ENCODE peak calls at places on chromosome 9, in nine cellular contexts. One of them, this sample, is unnamed.

GRCh38 chr9:104944356-104944755 is 16.4 kb upstream of the ABCA1 start:
- DNase-seq in iPS-NIHi11: no peak
- DNase-seq in LoVo: no peak
- DNase-seq in aorta: no peak
- DNase-seq in cardiac fibroblast: no peak
- DNase-seq in Caki2: no peak
- DNase-seq in upper lobe of right lung: no peak
- DNase-seq in foreskin fibroblast: peak; percentile 58
- DNase-seq in NCI-H1105: no peak
- DNase-seq in this sample: no peak

GRCh38 chr9:73199886-73200285 is 48.2 kb downstream of the ANXA1 start:
- DNase-seq in Caki2: peak; percentile 33
- DNase-seq in aorta: no peak
- DNase-seq in NCI-H1105: no peak
- DNase-seq in iPS-NIHi11: peak; percentile 21
- DNase-seq in cardiac fibroblast: peak; percentile 10
- DNase-seq in foreskin fibroblast: peak; percentile 41
- DNase-seq in LoVo: peak; percentile 39
- DNase-seq in upper lobe of right lung: no peak
- DNase-seq in this sample: peak; percentile 71

GRCh38 chr9:129610473-129611301 is 10.2 kb downstream of the C9orf50 start:
- DNase-seq in cardiac fibroblast: peak; percentile 76
- DNase-seq in foreskin fibroblast: peak; percentile 85
- DNase-seq in NCI-H1105: peak; percentile 43
- DNase-seq in iPS-NIHi11: peak; percentile 86
- DNase-seq in LoVo: peak; percentile 70
- DNase-seq in upper lobe of right lung: peak; percentile 88
- DNase-seq in Caki2: peak; percentile 54
- DNase-seq in aorta: peak; percentile 94
- DNase-seq in this sample: no peak

GRCh38 chr9:125387861-125388524 is 126.4 kb downstream of the GAPVD1 start:
- DNase-seq in iPS-NIHi11: no peak
- DNase-seq in Caki2: no peak
- DNase-seq in upper lobe of right lung: no peak
- DNase-seq in LoVo: no peak
- DNase-seq in aorta: peak; percentile 61
- DNase-seq in cardiac fibroblast: no peak
- DNase-seq in foreskin fibroblast: no peak
- DNase-seq in NCI-H1105: no peak
- DNase-seq in this sample: no peak

GRCh38 chr9:110440796-110441195 is 103.1 kb upstream of the TXNDC8 start:
- DNase-seq in LoVo: no peak
- DNase-seq in iPS-NIHi11: no peak
- DNase-seq in foreskin fibroblast: peak; percentile 21
- DNase-seq in aorta: no peak
- DNase-seq in NCI-H1105: no peak
- DNase-seq in upper lobe of right lung: no peak
- DNase-seq in Caki2: no peak
- DNase-seq in cardiac fibroblast: no peak
- DNase-seq in this sample: no peak

GRCh38 chr9:113483676-113484257 is 20.2 kb downstream of the RGS3 start:
- DNase-seq in foreskin fibroblast: no peak
- DNase-seq in Caki2: no peak
- DNase-seq in LoVo: no peak
- DNase-seq in aorta: no peak
- DNase-seq in iPS-NIHi11: no peak
- DNase-seq in cardiac fibroblast: no peak
- DNase-seq in NCI-H1105: no peak
- DNase-seq in upper lobe of right lung: no peak
- DNase-seq in this sample: no peak

GRCh38 chr9:108477538-108478006 is 378.2 kb downstream of the ACTL7B start:
- DNase-seq in foreskin fibroblast: peak; percentile 86
- DNase-seq in iPS-NIHi11: no peak
- DNase-seq in Caki2: no peak
- DNase-seq in aorta: no peak
- DNase-seq in cardiac fibroblast: peak; percentile 79
- DNase-seq in upper lobe of right lung: no peak
- DNase-seq in NCI-H1105: no peak
- DNase-seq in LoVo: peak; percentile 78
- DNase-seq in this sample: peak; percentile 78

GRCh38 chr9:134775552-134775951 is 105.1 kb upstream of the FCN2 start:
- DNase-seq in iPS-NIHi11: no peak
- DNase-seq in Caki2: peak; percentile 49
- DNase-seq in aorta: no peak
- DNase-seq in cardiac fibroblast: peak; percentile 32
- DNase-seq in foreskin fibroblast: peak; percentile 39
- DNase-seq in NCI-H1105: no peak
- DNase-seq in LoVo: no peak
- DNase-seq in upper lobe of right lung: no peak
- DNase-seq in this sample: no peak

GRCh38 chr9:119963798-119964372 is 594.6 kb upstream of the BRINP1 start:
- DNase-seq in NCI-H1105: no peak
- DNase-seq in iPS-NIHi11: peak; percentile 80
- DNase-seq in Caki2: peak; percentile 89
- DNase-seq in aorta: no peak
- DNase-seq in upper lobe of right lung: no peak
- DNase-seq in LoVo: peak; percentile 51
- DNase-seq in cardiac fibroblast: peak; percentile 87
- DNase-seq in foreskin fibroblast: peak; percentile 82
- DNase-seq in this sample: peak; percentile 81

GRCh38 chr9:132472199-132472598 is 62.2 kb downstream of the CFAP77 start:
- DNase-seq in LoVo: no peak
- DNase-seq in NCI-H1105: peak; percentile 54
- DNase-seq in Caki2: no peak
- DNase-seq in cardiac fibroblast: no peak
- DNase-seq in upper lobe of right lung: no peak
- DNase-seq in foreskin fibroblast: no peak
- DNase-seq in aorta: no peak
- DNase-seq in iPS-NIHi11: no peak
- DNase-seq in this sample: no peak

GRCh38 chr9:98506422-98507054 is 202.2 kb downstream of the GABBR2 start:
- DNase-seq in LoVo: no peak
- DNase-seq in Caki2: no peak
- DNase-seq in foreskin fibroblast: no peak
- DNase-seq in cardiac fibroblast: no peak
- DNase-seq in iPS-NIHi11: no peak
- DNase-seq in aorta: no peak
- DNase-seq in NCI-H1105: no peak
- DNase-seq in upper lobe of right lung: no peak
- DNase-seq in this sample: no peak

GRCh38 chr9:130728721-130729120 is 35.1 kb downstream of the EXOSC2 start:
- DNase-seq in Caki2: no peak
- DNase-seq in iPS-NIHi11: no peak
- DNase-seq in cardiac fibroblast: peak; percentile 60
- DNase-seq in LoVo: peak; percentile 65
- DNase-seq in aorta: no peak
- DNase-seq in NCI-H1105: no peak
- DNase-seq in upper lobe of right lung: no peak
- DNase-seq in foreskin fibroblast: peak; percentile 68
- DNase-seq in this sample: no peak

GRCh38 chr9:72657023-72657422 is 135.6 kb downstream of the TMC1 start:
- DNase-seq in foreskin fibroblast: no peak
- DNase-seq in iPS-NIHi11: no peak
- DNase-seq in LoVo: no peak
- DNase-seq in upper lobe of right lung: no peak
- DNase-seq in aorta: no peak
- DNase-seq in Caki2: no peak
- DNase-seq in cardiac fibroblast: no peak
- DNase-seq in NCI-H1105: no peak
- DNase-seq in this sample: no peak

GRCh38 chr9:135077497-135078200 is 9.8 kb upstream of the OLFM1 start:
- DNase-seq in Caki2: peak; percentile 44
- DNase-seq in iPS-NIHi11: peak; percentile 91
- DNase-seq in NCI-H1105: no peak
- DNase-seq in aorta: no peak
- DNase-seq in foreskin fibroblast: peak; percentile 23
- DNase-seq in LoVo: no peak
- DNase-seq in cardiac fibroblast: peak; percentile 19
- DNase-seq in upper lobe of right lung: peak; percentile 66
- DNase-seq in this sample: peak; percentile 11

GRCh38 chr9:92660266-92660665 is 9.7 kb downstream of the IPPK start:
- DNase-seq in Caki2: no peak
- DNase-seq in aorta: peak; percentile 30
- DNase-seq in upper lobe of right lung: no peak
- DNase-seq in foreskin fibroblast: no peak
- DNase-seq in NCI-H1105: no peak
- DNase-seq in LoVo: no peak
- DNase-seq in cardiac fibroblast: no peak
- DNase-seq in iPS-NIHi11: no peak
- DNase-seq in this sample: no peak

GRCh38 chr9:12640021-12640587 is 53.1 kb upstream of the TYRP1 start:
- DNase-seq in NCI-H1105: peak; percentile 68
- DNase-seq in foreskin fibroblast: peak; percentile 47
- DNase-seq in aorta: no peak
- DNase-seq in LoVo: peak; percentile 57
- DNase-seq in Caki2: peak; percentile 55
- DNase-seq in upper lobe of right lung: no peak
- DNase-seq in cardiac fibroblast: peak; percentile 77
- DNase-seq in iPS-NIHi11: peak; percentile 26
- DNase-seq in this sample: peak; percentile 54

GRCh38 chr9:88653926-88654325 is 118.9 kb downstream of the NXNL2 start:
- DNase-seq in iPS-NIHi11: no peak
- DNase-seq in LoVo: no peak
- DNase-seq in Caki2: no peak
- DNase-seq in upper lobe of right lung: no peak
- DNase-seq in foreskin fibroblast: peak; percentile 85
- DNase-seq in NCI-H1105: no peak
- DNase-seq in cardiac fibroblast: peak; percentile 42
- DNase-seq in aorta: no peak
- DNase-seq in this sample: no peak

GRCh38 chr9:89363921-89364663 is 45.8 kb downstream of the SECISBP2 start:
- DNase-seq in NCI-H1105: no peak
- DNase-seq in LoVo: no peak
- DNase-seq in Caki2: no peak
- DNase-seq in upper lobe of right lung: peak; percentile 53
- DNase-seq in foreskin fibroblast: no peak
- DNase-seq in iPS-NIHi11: no peak
- DNase-seq in aorta: peak; percentile 70
- DNase-seq in cardiac fibroblast: no peak
- DNase-seq in this sample: no peak

GRCh38 chr9:137411670-137412380 is 11.1 kb downstream of the EXD3 start:
- DNase-seq in Caki2: peak; percentile 81
- DNase-seq in foreskin fibroblast: peak; percentile 74
- DNase-seq in upper lobe of right lung: peak; percentile 87
- DNase-seq in NCI-H1105: no peak
- DNase-seq in iPS-NIHi11: peak; percentile 73
- DNase-seq in aorta: peak; percentile 93
- DNase-seq in cardiac fibroblast: peak; percentile 95
- DNase-seq in LoVo: peak; percentile 74
- DNase-seq in this sample: peak; percentile 69